ENCODE peak calls at places on chromosome 7, in five cellular contexts. F is GM23338, R is MCF 10A, Y is progenitor cell of endocrine pancreas, Q is Calu3. C is an unnamed sample.

GRCh38 chr7:81598951-81599350 is 170.9 kb downstream of the HGF start:
- DNase-seq in Q (no peak), Y (no peak), F (no peak), R (no peak), C (no peak)

GRCh38 chr7:158815046-158815445 is 14.3 kb downstream of the ESYT2 start:
- DNase-seq in R (no peak), Q (no peak), F (peak), Y (no peak), C (peak)

GRCh38 chr7:1906087-1906830 is 236.2 kb downstream of the ELFN1 start:
- DNase-seq in Q (no peak), R (no peak), F (no peak), Y (no peak), C (no peak)

GRCh38 chr7:2734084-2734601 is 46.1 kb downstream of the AMZ1 start:
- DNase-seq in Y (no peak), R (no peak), Q (no peak), F (no peak), C (no peak)

GRCh38 chr7:85749715-85750453 is 563.0 kb upstream of the SEMA3D start:
- DNase-seq in R (no peak), Q (no peak), F (peak), Y (no peak), C (no peak)

GRCh38 chr7:135672560-135673359 is 10.4 kb downstream of the STMP1 start:
- DNase-seq in F (peak), Y (no peak), Q (peak), R (peak), C (peak)

GRCh38 chr7:147803625-147804024 is 786.9 kb upstream of the C7orf33 start:
- DNase-seq in Y (no peak), F (no peak), Q (no peak), R (no peak), C (peak)

GRCh38 chr7:141748401-141748800 is 10.2 kb downstream of the SSBP1 start:
- DNase-seq in Y (no peak), Q (no peak), F (no peak), R (no peak), C (no peak)

GRCh38 chr7:107978815-107979408 is 24.0 kb downstream of the LAMB1 start:
- DNase-seq in Y (no peak), R (no peak), F (no peak), Q (no peak), C (no peak)

GRCh38 chr7:90383879-90384278 is 19.4 kb upstream of the CLDN12 start:
- DNase-seq in Y (no peak), F (no peak), Q (no peak), R (no peak), C (no peak)

GRCh38 chr7:157633465-157634185 is 296.8 kb downstream of the DNAJB6 start:
- DNase-seq in Y (no peak), Q (no peak), R (no peak), F (no peak), C (no peak)

GRCh38 chr7:111499027-111499426 is 63.3 kb downstream of the IMMP2L start:
- DNase-seq in R (peak), F (no peak), Q (peak), Y (no peak), C (no peak)

GRCh38 chr7:1450431-1450830 is 8.8 kb downstream of the MICALL2 start:
- DNase-seq in R (no peak), Q (no peak), F (no peak), Y (no peak), C (no peak)

DNA sequence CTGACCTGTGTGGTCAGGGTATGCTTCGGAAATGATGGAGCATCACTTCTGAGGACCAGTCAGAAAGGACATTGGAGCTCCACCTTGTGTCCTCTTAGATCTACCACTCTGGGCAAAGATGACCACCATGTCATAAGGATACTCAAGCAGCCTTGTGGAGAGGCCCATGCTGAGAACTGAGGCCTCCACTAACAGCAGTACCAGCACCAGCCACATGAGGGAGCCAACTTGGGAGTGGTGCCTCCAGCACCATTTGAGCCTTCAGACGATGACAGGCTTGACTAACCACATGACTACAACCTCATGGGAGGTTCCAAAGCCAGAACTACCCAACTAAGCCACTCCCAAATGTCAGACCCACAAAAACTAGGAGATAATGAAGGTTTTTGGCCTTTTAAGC is 116.0 kb downstream of the NPTX2 start:
- DNase-seq in Y (no peak), Q (peak), R (peak), F (peak), C (peak)
- TF ChIP-seq CTCF in Y (peak), Q (peak), R (peak), F (peak), C (peak)

DNA sequence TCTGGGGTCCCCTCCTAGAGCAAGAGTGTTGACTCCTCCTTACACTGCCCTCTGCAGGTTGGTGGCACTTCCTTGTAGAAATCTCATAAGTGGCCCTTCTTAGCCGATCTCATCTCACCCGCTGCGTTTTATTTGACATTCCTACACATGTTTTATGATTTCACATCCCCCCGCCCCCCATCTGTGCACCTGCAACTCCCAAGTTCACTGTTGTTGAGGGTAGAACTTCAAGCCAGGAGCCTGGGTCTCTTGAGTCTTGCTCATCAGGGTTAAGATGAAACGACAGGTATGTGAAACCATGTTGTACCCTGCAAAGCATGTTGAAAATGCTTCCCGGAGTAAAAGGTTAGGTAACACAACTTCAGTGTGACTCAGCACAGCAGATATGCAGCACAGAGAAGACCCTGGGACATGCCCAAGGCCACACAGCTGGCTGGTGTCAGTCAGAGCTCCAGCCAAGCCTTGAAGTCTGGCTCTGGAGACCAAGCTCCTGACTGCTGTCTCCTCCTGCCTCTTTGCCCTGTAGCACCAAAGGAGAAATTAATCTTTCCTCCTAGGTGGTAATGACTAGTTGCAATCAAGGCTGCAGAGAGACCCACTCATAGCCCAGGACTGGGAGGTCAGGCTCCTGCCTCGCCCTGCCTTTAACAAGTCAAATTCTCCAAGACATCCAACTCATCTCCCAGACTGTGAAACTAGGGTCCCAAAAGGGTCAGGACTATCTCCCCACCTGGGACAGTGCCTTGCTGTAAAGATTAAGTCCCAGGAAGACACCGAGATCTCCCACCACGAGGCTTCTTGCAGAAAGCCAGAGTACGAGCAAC is 171.0 kb downstream of the PRKAG2 start:
- DNase-seq in Y (no peak), R (peak), Q (peak), F (peak), C (peak)
- TF ChIP-seq CTCF in Y (peak), R (peak), Q (peak), F (peak), C (peak)

GRCh38 chr7:5429857-5430611 is 6.4 kb upstream of the TNRC18 start:
- DNase-seq in Y (no peak), R (peak), F (peak), Q (peak), C (peak)

GRCh38 chr7:5426226-5426475 is 2.5 kb upstream of the TNRC18 start:
- DNase-seq in R (peak), Y (no peak), Q (no peak), F (no peak), C (no peak)

GRCh38 chr7:5429253-5429856 is 5.7 kb upstream of the TNRC18 start:
- DNase-seq in Q (peak), Y (peak), F (peak), R (no peak), C (peak)

GRCh38 chr7:5430612-5430947 is 6.9 kb upstream of the TNRC18 start:
- DNase-seq in F (no peak), R (no peak), Q (no peak), Y (no peak), C (no peak)

DNA sequence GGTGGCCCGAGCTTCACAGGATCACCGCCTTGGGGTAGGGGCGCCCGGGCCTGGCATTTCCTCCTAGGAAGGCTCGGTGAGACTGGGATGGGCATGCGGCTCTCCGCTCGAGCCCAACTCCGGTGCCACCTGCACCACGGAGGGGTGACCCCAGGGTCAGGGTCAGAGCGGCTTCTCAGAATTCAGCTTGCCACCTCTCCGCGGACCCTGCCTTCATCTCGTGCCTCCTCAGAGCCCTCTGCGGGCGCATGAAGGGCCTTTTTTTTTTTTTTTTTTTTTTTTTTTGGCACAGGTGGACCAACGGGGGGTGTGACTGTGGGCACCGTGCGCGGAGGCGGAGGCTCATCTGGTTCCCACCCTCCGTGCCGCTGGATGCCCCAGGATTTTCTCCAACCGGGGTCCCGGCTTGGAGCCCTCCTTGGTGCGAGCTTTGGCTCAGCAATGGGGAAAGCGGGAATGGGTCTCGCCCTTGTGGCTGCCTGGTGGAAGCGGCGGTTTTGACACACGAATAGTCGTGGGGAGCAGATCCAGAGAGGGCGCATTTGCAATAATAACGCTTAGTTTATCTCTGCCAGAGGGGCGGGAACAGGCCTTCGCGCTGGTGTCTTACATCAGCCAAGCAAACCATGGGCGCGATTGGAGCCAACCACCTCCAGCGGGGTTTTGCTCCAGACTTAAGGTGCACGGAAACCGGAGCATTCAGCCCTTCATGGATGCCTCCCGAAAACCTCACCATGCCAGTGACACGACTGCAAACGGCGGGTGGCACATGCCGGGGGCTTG is 5.0 kb upstream of the TNRC18 start:
- DNase-seq in F (peak), Q (peak), R (peak), Y (peak), C (peak)
- TF ChIP-seq CTCF in F (no peak), Q (no peak), R (peak), Y (no peak), C (no peak)

GRCh38 chr7:132518102-132518838 is 58.0 kb downstream of the PLXNA4 start:
- DNase-seq in Y (no peak), R (peak), F (peak), Q (peak), C (peak)
- TF ChIP-seq CTCF in Y (peak), R (peak), F (peak), Q (peak), C (peak)

DNA sequence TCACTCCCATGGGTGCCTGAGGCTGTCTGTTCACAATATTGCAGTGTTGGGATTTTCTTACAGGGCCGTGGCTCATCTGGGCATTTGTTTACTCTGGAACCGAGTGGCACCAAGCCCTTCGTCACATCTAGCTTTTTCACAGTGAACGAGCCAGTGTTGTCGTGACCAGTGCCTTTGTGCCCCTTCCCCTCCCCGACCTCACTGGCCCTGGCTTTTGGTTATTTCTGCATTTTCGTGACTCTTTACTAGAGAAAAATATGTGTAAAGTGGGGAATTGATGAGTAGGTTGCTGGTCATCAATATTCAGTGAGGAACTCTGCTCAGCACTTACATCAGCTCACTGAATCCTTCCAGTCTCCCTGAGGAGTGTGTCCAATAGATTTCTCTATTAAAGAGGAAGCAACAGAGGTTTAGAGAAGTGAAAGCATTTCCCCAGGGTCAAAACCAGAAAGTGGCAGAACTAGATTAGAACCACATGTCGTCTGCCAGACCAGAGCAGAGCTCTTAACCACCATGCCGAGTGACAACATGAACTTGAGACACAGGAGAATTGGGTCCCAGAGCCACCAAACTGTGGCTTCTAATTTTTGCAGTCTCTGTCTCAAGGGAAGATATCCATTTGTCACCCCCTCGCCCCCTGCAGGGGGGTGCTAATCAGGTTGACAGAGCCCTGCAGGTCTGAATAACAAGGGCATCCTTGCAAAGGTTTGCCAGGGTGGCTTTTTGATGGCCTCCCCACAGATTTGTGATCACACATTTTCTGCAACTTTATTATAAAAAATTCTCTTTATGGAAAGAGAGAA is 125.3 kb downstream of the CHN2 start:
- DNase-seq in R (no peak), F (peak), Q (no peak), Y (no peak), C (no peak)
- TF ChIP-seq CTCF in R (no peak), F (no peak), Q (no peak), Y (no peak), C (no peak)

GRCh38 chr7:4631664-4632171 is 50.4 kb upstream of the FOXK1 start:
- DNase-seq in Y (peak), F (peak), Q (peak), R (peak), C (peak)
- TF ChIP-seq CTCF in Y (peak), F (peak), Q (peak), R (peak), C (peak)

GRCh38 chr7:99525713-99526440 is 21.4 kb downstream of the ZKSCAN5 start:
- DNase-seq in F (peak), Y (no peak), R (peak), Q (peak), C (peak)
- TF ChIP-seq CTCF in F (peak), Y (peak), R (peak), Q (no peak), C (peak)